ENCODE peak calls at places on chromosomes 4 and X, in four cellular contexts. N is SK-N-SH, M is K562, G is HepG2. E is an unnamed sample.

GRCh38 chr4:113997206-113997605 is 17.8 kb upstream of the ARSJ start:
- DNase-seq in G (no peak), N (no peak), M (no peak), E (no peak)

GRCh38 chr4:96895826-96896225 is 1055.9 kb downstream of the PDHA2 start:
- DNase-seq in N (no peak), G (no peak), M (no peak), E (no peak)

GRCh38 chr4:61003301-61003700 is 196.8 kb upstream of the ADGRL3 start:
- DNase-seq in G (peak; percentile 2), M (no peak), N (no peak), E (no peak)

GRCh38 chrX:154728791-154729190 is 22.1 kb downstream of the GAB3 start:
- DNase-seq in M (no peak), G (no peak), N (no peak), E (no peak)

GRCh38 chr4:173752610-173753009 is 222.6 kb upstream of the HAND2 start:
- DNase-seq in M (peak; percentile 74), G (peak; percentile 18), N (no peak), E (peak; percentile 58)

GRCh38 chr4:75752637-75753036 is 28.3 kb downstream of the USO1 start:
- DNase-seq in G (no peak), N (no peak), M (no peak), E (no peak)

GRCh38 chr4:183674153-183674552 is 15.1 kb downstream of the TRAPPC11 start:
- DNase-seq in N (no peak), G (no peak), M (no peak), E (no peak)

GRCh38 chr4:46179356-46179755 is 55.5 kb upstream of the GABRG1 start:
- DNase-seq in M (no peak), G (no peak), N (no peak), E (no peak)

GRCh38 chrX:1355131-1355799 is 18.7 kb downstream of the IL3RA start:
- DNase-seq in G (no peak), M (no peak), N (no peak), E (no peak)

GRCh38 chr4:15690020-15690809 is 8.6 kb downstream of the FAM200B start:
- DNase-seq in M (no peak), N (no peak), G (peak; percentile 61), E (peak; percentile 57)

GRCh38 chrX:111353810-111354209 is 58.2 kb downstream of the DCX start:
- DNase-seq in N (no peak), M (no peak), G (no peak), E (no peak)

GRCh38 chr4:159983080-159983479 is 880.2 kb downstream of the RAPGEF2 start:
- DNase-seq in N (no peak), M (no peak), G (no peak), E (no peak)

GRCh38 chrX:635428-636192 is 5.0 kb downstream of the SHOX start:
- DNase-seq in N (no peak), G (no peak), M (no peak), E (no peak)

GRCh38 chrX:140433582-140433981 is 71.3 kb downstream of the SOX3 start:
- DNase-seq in M (no peak), N (no peak), G (no peak), E (no peak)

GRCh38 chrX:140434347-140434746 is 70.5 kb downstream of the SOX3 start:
- DNase-seq in G (no peak), N (no peak), M (no peak), E (no peak)

GRCh38 chrX:140440891-140441290 is 64.0 kb downstream of the SOX3 start:
- DNase-seq in G (no peak), M (no peak), N (no peak), E (no peak)

GRCh38 chrX:140439455-140439854 is 65.4 kb downstream of the SOX3 start:
- DNase-seq in M (no peak), N (peak; percentile 5), G (peak; percentile 0), E (no peak)
- H3K27me3 ChIP-seq in M (no peaks in the 10 kb centered on the region), N (peaks cover 10% of the 10 kb centered on the region), G (no peaks in the 10 kb centered on the region), E (no peaks in the 10 kb centered on the region)

GRCh38 chrX:153554519-153555167 is 37.2 kb downstream of the ATP2B3 start:
- DNase-seq in G (peak; percentile 27), N (peak; percentile 85), M (peak; percentile 75), E (peak; percentile 24)
- TF ChIP-seq ELF1 in G (no peak), N (no peak), M (no peak), E (no peak)

GRCh38 chrX:122583526-122583925 is 600.6 kb upstream of the GRIA3 start:
- DNase-seq in M (no peak), N (no peak), G (no peak), E (no peak)
- H3K27me3 ChIP-seq in M (no peaks in the 10 kb centered on the region), N (no peaks in the 10 kb centered on the region), G (no peaks in the 10 kb centered on the region), E (no peaks in the 10 kb centered on the region)

DNA sequence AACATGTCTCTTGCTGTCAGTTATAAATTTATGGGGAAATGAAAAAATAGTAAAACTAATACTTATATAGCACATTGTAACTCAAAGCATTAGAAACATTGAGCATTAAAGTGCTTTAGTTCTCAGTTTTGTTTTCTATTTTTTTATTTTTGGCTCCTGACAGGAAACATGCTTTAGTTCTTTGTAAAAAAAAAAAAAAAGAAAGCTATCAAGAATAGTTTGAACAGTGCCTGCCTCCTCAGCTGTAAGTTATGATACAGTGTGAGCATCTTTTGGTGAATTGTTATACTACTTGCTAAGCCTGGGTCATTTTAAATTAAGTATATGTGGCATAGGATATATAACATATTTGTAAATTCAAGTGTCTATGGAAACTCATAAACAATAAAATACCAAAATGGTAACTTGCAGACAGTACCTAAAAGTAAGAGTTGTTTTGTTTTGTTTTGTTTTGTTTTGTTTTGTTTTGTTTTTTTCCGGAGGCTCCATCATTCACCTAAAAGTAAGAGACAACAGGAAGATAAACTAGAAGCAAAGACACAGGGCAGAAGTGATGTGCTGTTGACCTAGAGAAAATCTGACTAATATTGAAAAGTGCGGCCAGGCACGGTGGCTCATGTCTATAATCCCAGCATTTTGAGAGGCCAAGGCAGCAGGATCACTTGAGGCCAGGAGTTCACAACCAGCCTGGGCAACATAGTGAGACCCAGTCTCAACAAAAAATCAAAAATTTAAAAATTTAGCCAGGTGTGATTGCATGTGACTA is 5.4 kb upstream of the CENPC start:
- DNase-seq in G (no peak), M (no peak), N (no peak), E (no peak)
- TF ChIP-seq ELF1 in G (no peak), M (no peak), N (no peak), E (no peak)

GRCh38 chr4:77372375-77372774 is 215.4 kb downstream of the CCNG2 start:
- DNase-seq in G (no peak), N (no peak), M (no peak), E (no peak)
- H3K27me3 ChIP-seq in G (no peaks in the 10 kb centered on the region), N (peaks cover 43% of the 10 kb centered on the region), M (peaks cover 7% of the 10 kb centered on the region), E (peaks cover 18% of the 10 kb centered on the region)

GRCh38 chr4:189088783-189089182 is 851.9 kb upstream of the FRG1 start:
- DNase-seq in M (no peak), G (no peak), N (no peak), E (no peak)
- TF ChIP-seq ELF1 in M (no peak), G (no peak), N (no peak), E (no peak)

GRCh38 chr4:13542577-13543042 is 1.7 kb downstream of the NKX3-2 start:
- DNase-seq in G (no peak), M (no peak), N (no peak), E (no peak)

GRCh38 chr4:13539721-13540445 is 4.4 kb downstream of the NKX3-2 start:
- DNase-seq in M (no peak), G (no peak), N (peak; percentile 35), E (no peak)

GRCh38 chr4:13540446-13541175 is 3.7 kb downstream of the NKX3-2 start:
- DNase-seq in M (no peak), N (peak; percentile 28), G (no peak), E (no peak)

GRCh38 chr4:13541720-13542576 is 2.4 kb downstream of the NKX3-2 start:
- DNase-seq in M (no peak), G (no peak), N (peak; percentile 58), E (no peak)

DNA sequence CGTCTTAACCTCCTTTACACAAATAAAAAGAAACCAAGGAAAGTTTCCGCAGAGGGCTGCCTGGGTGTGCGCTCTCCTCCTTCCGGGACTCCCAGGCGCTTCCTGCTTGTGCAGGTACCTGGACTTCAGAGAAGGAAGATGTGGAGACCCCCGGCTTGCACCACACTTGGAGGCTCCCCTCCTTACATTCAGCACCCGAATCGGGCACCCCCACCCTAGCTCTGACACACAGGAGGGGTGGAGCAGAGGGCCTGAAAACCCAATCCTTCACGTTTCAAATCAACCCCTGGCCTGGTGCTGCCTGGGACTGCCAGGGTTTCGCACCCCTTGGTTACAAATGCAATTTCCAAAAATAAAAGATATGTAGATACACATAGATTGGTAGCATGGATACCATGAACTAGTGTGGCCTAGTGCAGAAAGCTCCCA is 3.1 kb downstream of the NKX3-2 start:
- DNase-seq in M (no peak), N (peak; percentile 31), G (no peak), E (no peak)
- H3K27me3 ChIP-seq in M (peaks cover 48% of the 10 kb centered on the region), N (peaks cover 83% of the 10 kb centered on the region), G (peaks cover 58% of the 10 kb centered on the region), E (no peaks in the 10 kb centered on the region)

GRCh38 chrX:121836000-121836399 is 788.6 kb downstream of the GLUD2 start:
- DNase-seq in M (no peak), N (no peak), G (peak; percentile 0), E (no peak)

GRCh38 chrX:121832446-121832845 is 785.0 kb downstream of the GLUD2 start:
- DNase-seq in M (no peak), G (no peak), N (no peak), E (no peak)

GRCh38 chrX:121831601-121832000 is 784.2 kb downstream of the GLUD2 start:
- DNase-seq in M (no peak), G (no peak), N (no peak), E (no peak)
- TF ChIP-seq ELF1 in M (no peak), G (no peak), N (no peak), E (no peak)